ENCODE peak calls at places on chromosomes 12 and 14, in four cellular contexts. A is HepG2, U is K562, L is upper lobe of left lung. X is an unnamed sample. For H3K4me1, the result is how much of the 10 kb centered on the place peaks cover.

GRCh38 chr12:116495260-116495659 is 63.9 kb upstream of the MAP1LC3B2 start:
- ATAC-seq in A (no peak), U (peak), L (peak), X (no peak)

GRCh38 chr14:67393689-67394088 is 18.3 kb downstream of the PLEK2 start:
- ATAC-seq in A (no peak), U (no peak), L (no peak), X (no peak)

GRCh38 chr12:47218191-47218654 is 138.5 kb upstream of the AMIGO2 start:
- ATAC-seq in A (no peak), U (no peak), L (no peak), X (no peak)

GRCh38 chr12:26520154-26520553 is 312.8 kb downstream of the ITPR2 start:
- ATAC-seq in A (no peak), U (no peak), L (no peak), X (no peak)

GRCh38 chr12:127398026-127398715 is 868.8 kb upstream of the TMEM132C start:
- ATAC-seq in A (no peak), U (no peak), L (no peak), X (no peak)

GRCh38 chr12:8687846-8688601 is 9.8 kb upstream of the RIMKLB start:
- ATAC-seq in A (no peak), U (peak), L (peak), X (peak)

GRCh38 chr12:34126239-34126641 is 103.9 kb downstream of the ALG10 start:
- ATAC-seq in A (peak), U (peak), L (no peak), X (no peak)

GRCh38 chr14:94379291-94380224 is 8.8 kb downstream of the SERPINA1 start:
- ATAC-seq in A (no peak), U (no peak), L (no peak), X (no peak)

GRCh38 chr14:75310295-75311059 is 31.8 kb downstream of the FOS start:
- ATAC-seq in A (no peak), U (no peak), L (peak), X (peak)

GRCh38 chr12:52316290-52316689 is 4.9 kb downstream of the KRT83 start:
- ATAC-seq in A (no peak), U (no peak), L (no peak), X (no peak)

GRCh38 chr14:43161477-43161876 is 1345.6 kb downstream of the FSCB start:
- ATAC-seq in A (no peak), U (no peak), L (no peak), X (no peak)

GRCh38 chr12:31605531-31605930 is 14.6 kb upstream of the DENND5B start:
- ATAC-seq in A (no peak), U (no peak), L (no peak), X (no peak)

GRCh38 chr14:39447155-39447554 is 14.9 kb upstream of the FBXO33 start:
- ATAC-seq in A (peak), U (peak), L (no peak), X (no peak)

GRCh38 chr12:50185496-50185895 is 18.3 kb upstream of the CERS5 start:
- ATAC-seq in A (no peak), U (no peak), L (no peak), X (no peak)

GRCh38 chr12:75479963-75480461 is 543 bp upstream of the GLIPR1 start:
- ATAC-seq in A (peak), U (no peak), L (no peak), X (peak)

GRCh38 chr14:56371737-56372136 is 207.9 kb upstream of the TMEM260 start:
- ATAC-seq in A (no peak), U (no peak), L (no peak), X (no peak)

GRCh38 chr14:56379956-56380355 is 199.6 kb upstream of the TMEM260 start:
- ATAC-seq in A (no peak), U (no peak), L (no peak), X (peak)

GRCh38 chr14:56378046-56378445 is 201.6 kb upstream of the TMEM260 start:
- ATAC-seq in A (no peak), U (no peak), L (no peak), X (no peak)

GRCh38 chr14:56378474-56378873 is 201.1 kb upstream of the TMEM260 start:
- ATAC-seq in A (no peak), U (no peak), L (no peak), X (peak)

DNA sequence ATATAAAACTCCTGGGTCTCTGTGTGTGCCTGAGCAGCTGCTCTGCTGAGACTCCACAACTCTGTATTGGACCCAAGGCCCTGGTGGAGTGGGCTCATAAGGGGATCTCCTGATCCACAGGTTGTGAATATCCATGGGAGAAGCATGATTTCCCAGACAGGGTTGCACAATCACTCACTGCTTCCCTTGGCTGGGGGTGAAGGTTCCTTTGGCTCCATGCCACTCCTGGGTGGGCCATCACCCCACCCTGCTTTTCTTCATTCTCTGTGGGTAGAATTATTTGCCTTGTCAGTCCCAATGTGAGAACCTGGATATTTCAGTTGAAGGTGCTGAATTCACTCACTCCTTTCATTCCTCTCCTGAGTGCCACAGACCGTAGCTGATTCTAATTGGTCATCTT is 205.2 kb upstream of the TMEM260 start:
- ATAC-seq in A (no peak), U (no peak), L (no peak), X (no peak)
- TF ChIP-seq EP300 in A (no peak), U (no peak), L (no peak), X (no peak)

GRCh38 chr14:34548472-34548981 is 9.0 kb upstream of the EAPP start:
- ATAC-seq in A (no peak), U (no peak), L (no peak), X (no peak)
- H3K4me1 ChIP-seq in A (under half), U (under half), L (under half), X (under half)

GRCh38 chr12:67394600-67394999 is 125.4 kb downstream of the CAND1 start:
- ATAC-seq in A (peak), U (peak), L (peak), X (peak)

GRCh38 chr12:67386869-67387570 is 117.9 kb downstream of the CAND1 start:
- ATAC-seq in A (no peak), U (no peak), L (no peak), X (no peak)

GRCh38 chr12:67391656-67392055 is 122.5 kb downstream of the CAND1 start:
- ATAC-seq in A (no peak), U (no peak), L (no peak), X (no peak)

GRCh38 chr12:67388331-67389163 is 119.4 kb downstream of the CAND1 start:
- ATAC-seq in A (peak), U (peak), L (no peak), X (no peak)

DNA sequence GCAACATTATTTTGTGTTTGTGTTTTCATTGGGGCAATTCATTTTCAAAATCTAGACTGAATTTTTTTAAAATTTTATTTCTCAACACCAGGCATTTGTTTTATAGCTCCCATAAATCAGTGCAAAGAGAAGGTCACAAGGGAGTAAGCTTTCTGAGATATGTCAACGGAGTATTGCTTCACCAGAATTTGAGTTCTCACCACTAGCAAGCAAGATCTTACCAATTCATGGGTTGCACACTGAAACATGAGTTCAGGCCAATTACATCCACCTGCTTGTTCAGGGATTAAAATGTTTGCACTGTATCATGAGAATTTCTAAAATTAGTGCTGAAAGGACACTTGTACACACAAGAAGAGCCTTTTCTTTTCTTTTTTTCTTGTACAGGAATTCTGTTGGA is 121.9 kb downstream of the CAND1 start:
- ATAC-seq in A (no peak), U (no peak), L (no peak), X (no peak)
- H3K27ac ChIP-seq in A (no peak), U (no peak), L (no peak), X (no peak)

GRCh38 chr14:57268161-57269067 is at the start of the genes AP5M1 and EXOC5:
- ATAC-seq in A (peak), U (peak), L (peak), X (peak)
- TF ChIP-seq EP300 in A (peak), U (no peak), L (no peak), X (no peak)

GRCh38 chr14:73788871-73789590 is 62.6 kb upstream of the PTGR2 start:
- ATAC-seq in A (no peak), U (no peak), L (no peak), X (no peak)
- H3K4me1 ChIP-seq in A (half or more), U (under half), L (half or more), X (under half)